ENCODE peak calls at places on chromosomes 1 and 21, in nine cellular contexts. One of them, this sample, is unnamed.

GRCh38 chr1:48530727-48531351 is 58.8 kb upstream of the SPATA6 start:
- DNase-seq in cardiac muscle cell: peak
- DNase-seq in WERI-Rb-1: peak
- DNase-seq in GM12865: peak
- DNase-seq in fibroblast of lung: peak
- DNase-seq in nephron progenitor cell: peak
- DNase-seq in GM12864: no peak
- DNase-seq in upper lobe of right lung: peak
- DNase-seq in suprapubic skin: no peak
- DNase-seq in this sample: no peak

GRCh38 chr1:91537281-91538069 is 36.8 kb downstream of the CDC7 start:
- DNase-seq in fibroblast of lung: peak
- DNase-seq in cardiac muscle cell: peak
- DNase-seq in GM12865: no peak
- DNase-seq in upper lobe of right lung: no peak
- DNase-seq in nephron progenitor cell: no peak
- DNase-seq in GM12864: no peak
- DNase-seq in suprapubic skin: no peak
- DNase-seq in WERI-Rb-1: no peak
- DNase-seq in this sample: no peak

GRCh38 chr1:37795340-37796110 is 1.9 kb downstream of the MANEAL start:
- DNase-seq in GM12864: no peak
- DNase-seq in upper lobe of right lung: peak
- DNase-seq in fibroblast of lung: peak
- DNase-seq in nephron progenitor cell: peak
- DNase-seq in WERI-Rb-1: no peak
- DNase-seq in GM12865: peak
- DNase-seq in cardiac muscle cell: peak
- DNase-seq in suprapubic skin: no peak
- DNase-seq in this sample: no peak

GRCh38 chr1:6259491-6260362 is 1.2 kb downstream of the GPR153 start:
- DNase-seq in GM12865: peak
- DNase-seq in cardiac muscle cell: peak
- DNase-seq in WERI-Rb-1: peak
- DNase-seq in upper lobe of right lung: peak
- DNase-seq in suprapubic skin: peak
- DNase-seq in fibroblast of lung: peak
- DNase-seq in nephron progenitor cell: peak
- DNase-seq in GM12864: no peak
- DNase-seq in this sample: no peak

GRCh38 chr21:29477941-29478340 is 179.2 kb downstream of the BACH1 start:
- DNase-seq in GM12864: no peak
- DNase-seq in nephron progenitor cell: no peak
- DNase-seq in cardiac muscle cell: peak
- DNase-seq in WERI-Rb-1: no peak
- DNase-seq in upper lobe of right lung: no peak
- DNase-seq in GM12865: no peak
- DNase-seq in suprapubic skin: no peak
- DNase-seq in fibroblast of lung: peak
- DNase-seq in this sample: no peak

GRCh38 chr1:178548108-178548507 is 35.2 kb downstream of the TEX35 start:
- DNase-seq in GM12865: no peak
- DNase-seq in upper lobe of right lung: no peak
- DNase-seq in WERI-Rb-1: no peak
- DNase-seq in GM12864: no peak
- DNase-seq in suprapubic skin: peak
- DNase-seq in cardiac muscle cell: no peak
- DNase-seq in fibroblast of lung: no peak
- DNase-seq in nephron progenitor cell: no peak
- DNase-seq in this sample: no peak

GRCh38 chr1:24119859-24120756 is 8.2 kb upstream of the MYOM3 start:
- DNase-seq in suprapubic skin: no peak
- DNase-seq in upper lobe of right lung: peak
- DNase-seq in GM12865: no peak
- DNase-seq in GM12864: no peak
- DNase-seq in fibroblast of lung: peak
- DNase-seq in cardiac muscle cell: peak
- DNase-seq in WERI-Rb-1: no peak
- DNase-seq in nephron progenitor cell: no peak
- DNase-seq in this sample: no peak

GRCh38 chr1:226687476-226687875 is 51.6 kb downstream of the ITPKB start:
- DNase-seq in GM12865: no peak
- DNase-seq in suprapubic skin: no peak
- DNase-seq in nephron progenitor cell: no peak
- DNase-seq in fibroblast of lung: no peak
- DNase-seq in upper lobe of right lung: no peak
- DNase-seq in WERI-Rb-1: no peak
- DNase-seq in cardiac muscle cell: no peak
- DNase-seq in GM12864: no peak
- DNase-seq in this sample: no peak

GRCh38 chr1:6873298-6874015 is 88.2 kb downstream of the CAMTA1 start:
- DNase-seq in nephron progenitor cell: no peak
- DNase-seq in cardiac muscle cell: no peak
- DNase-seq in fibroblast of lung: peak
- DNase-seq in GM12865: no peak
- DNase-seq in GM12864: no peak
- DNase-seq in suprapubic skin: no peak
- DNase-seq in upper lobe of right lung: no peak
- DNase-seq in WERI-Rb-1: no peak
- DNase-seq in this sample: no peak

GRCh38 chr1:244210884-244211558 is 159.9 kb downstream of the ZBTB18 start:
- DNase-seq in nephron progenitor cell: peak
- DNase-seq in cardiac muscle cell: peak
- DNase-seq in WERI-Rb-1: peak
- DNase-seq in fibroblast of lung: no peak
- DNase-seq in suprapubic skin: no peak
- DNase-seq in GM12864: no peak
- DNase-seq in upper lobe of right lung: no peak
- DNase-seq in GM12865: no peak
- DNase-seq in this sample: no peak

GRCh38 chr1:244209955-244210354 is 158.9 kb downstream of the ZBTB18 start:
- DNase-seq in nephron progenitor cell: no peak
- DNase-seq in cardiac muscle cell: no peak
- DNase-seq in fibroblast of lung: no peak
- DNase-seq in upper lobe of right lung: no peak
- DNase-seq in GM12865: no peak
- DNase-seq in WERI-Rb-1: no peak
- DNase-seq in GM12864: no peak
- DNase-seq in suprapubic skin: no peak
- DNase-seq in this sample: no peak

GRCh38 chr1:244212792-244213475 is 161.9 kb downstream of the ZBTB18 start:
- DNase-seq in suprapubic skin: no peak
- DNase-seq in WERI-Rb-1: no peak
- DNase-seq in fibroblast of lung: no peak
- DNase-seq in nephron progenitor cell: no peak
- DNase-seq in cardiac muscle cell: peak
- DNase-seq in GM12865: no peak
- DNase-seq in GM12864: no peak
- DNase-seq in upper lobe of right lung: no peak
- DNase-seq in this sample: no peak

GRCh38 chr1:244212219-244212618 is 161.1 kb downstream of the ZBTB18 start:
- DNase-seq in WERI-Rb-1: no peak
- DNase-seq in fibroblast of lung: no peak
- DNase-seq in suprapubic skin: no peak
- DNase-seq in cardiac muscle cell: no peak
- DNase-seq in GM12864: no peak
- DNase-seq in upper lobe of right lung: no peak
- DNase-seq in nephron progenitor cell: no peak
- DNase-seq in GM12865: no peak
- DNase-seq in this sample: no peak

DNA sequence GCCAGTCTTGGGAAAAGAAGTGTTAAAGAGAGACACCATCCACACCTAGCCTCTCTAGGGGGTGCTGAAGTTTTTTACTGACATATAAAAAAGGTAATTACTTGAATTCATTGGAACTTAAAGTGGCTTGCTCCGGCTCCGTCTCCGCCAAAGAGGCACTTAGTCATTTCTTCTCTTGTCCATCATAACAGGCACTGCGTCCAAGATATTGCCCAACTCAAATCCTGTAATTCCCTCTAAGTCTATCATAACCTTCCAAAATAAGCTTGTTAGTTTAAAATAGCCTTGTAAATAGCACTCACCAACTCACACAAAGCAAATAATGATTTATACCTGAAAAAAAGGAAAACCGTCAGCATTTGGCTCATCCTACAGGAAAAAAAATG is 160.5 kb downstream of the ZBTB18 start:
- DNase-seq in fibroblast of lung: peak
- DNase-seq in GM12864: no peak
- DNase-seq in nephron progenitor cell: no peak
- DNase-seq in GM12865: no peak
- DNase-seq in suprapubic skin: no peak
- DNase-seq in WERI-Rb-1: no peak
- DNase-seq in upper lobe of right lung: no peak
- DNase-seq in cardiac muscle cell: peak
- DNase-seq in this sample: no peak
- TF ChIP-seq CTCF in fibroblast of lung: no peak
- TF ChIP-seq CTCF in GM12864: no peak
- TF ChIP-seq CTCF in nephron progenitor cell: no peak
- TF ChIP-seq CTCF in GM12865: no peak
- TF ChIP-seq CTCF in suprapubic skin: no peak
- TF ChIP-seq CTCF in WERI-Rb-1: no peak
- TF ChIP-seq CTCF in upper lobe of right lung: no peak
- TF ChIP-seq CTCF in cardiac muscle cell: no peak
- TF ChIP-seq CTCF in this sample: no peak

GRCh38 chr1:195045072-195045471 is 1563.2 kb downstream of the KCNT2 start:
- DNase-seq in upper lobe of right lung: no peak
- DNase-seq in suprapubic skin: no peak
- DNase-seq in GM12864: no peak
- DNase-seq in fibroblast of lung: no peak
- DNase-seq in WERI-Rb-1: no peak
- DNase-seq in nephron progenitor cell: no peak
- DNase-seq in GM12865: no peak
- DNase-seq in cardiac muscle cell: no peak
- DNase-seq in this sample: no peak
- TF ChIP-seq CTCF in upper lobe of right lung: no peak
- TF ChIP-seq CTCF in suprapubic skin: no peak
- TF ChIP-seq CTCF in GM12864: no peak
- TF ChIP-seq CTCF in fibroblast of lung: no peak
- TF ChIP-seq CTCF in WERI-Rb-1: no peak
- TF ChIP-seq CTCF in nephron progenitor cell: no peak
- TF ChIP-seq CTCF in GM12865: no peak
- TF ChIP-seq CTCF in cardiac muscle cell: no peak
- TF ChIP-seq CTCF in this sample: no peak

DNA sequence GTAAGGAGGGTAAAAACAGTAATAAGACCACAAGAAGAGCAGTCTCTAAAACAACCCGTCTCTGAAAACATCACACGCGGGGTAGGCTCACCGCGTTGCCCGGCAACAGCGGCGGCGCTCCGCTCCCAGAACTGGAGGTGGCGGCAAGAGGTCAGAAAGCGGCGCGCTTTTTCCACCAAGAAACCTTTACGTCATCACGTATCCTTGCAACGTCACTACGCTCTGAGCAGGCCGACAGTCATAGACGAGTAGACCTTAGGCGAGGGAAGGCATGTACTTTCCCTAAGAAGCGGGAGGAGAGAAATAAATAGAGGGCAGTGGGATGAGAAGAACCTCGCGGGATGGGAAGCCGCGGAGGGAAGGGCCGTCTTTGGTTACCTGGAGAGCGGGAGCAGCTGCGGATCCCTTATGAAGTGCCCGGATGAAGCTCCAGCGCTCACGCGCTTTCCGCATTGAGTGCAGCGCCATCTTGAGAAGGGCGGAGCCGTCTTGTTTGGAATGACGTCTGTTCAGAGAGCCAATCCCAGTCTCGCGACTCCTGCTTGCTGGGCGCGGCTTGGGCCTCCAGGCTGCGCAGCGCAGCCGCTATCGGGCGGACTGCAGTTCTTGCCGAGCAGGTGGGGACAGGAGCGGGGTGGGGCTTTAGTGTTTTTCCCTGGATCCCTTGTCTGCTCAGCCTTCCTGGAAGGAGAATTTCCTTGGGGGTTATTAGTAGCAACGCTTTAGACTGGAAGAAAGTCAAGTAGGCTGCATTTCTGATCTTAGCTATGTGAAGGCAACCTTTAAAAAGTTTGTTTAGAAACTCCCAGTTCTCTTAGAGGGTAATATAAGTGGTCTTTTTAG is at the start of gene WARS2:
- DNase-seq in upper lobe of right lung: peak
- DNase-seq in cardiac muscle cell: peak
- DNase-seq in WERI-Rb-1: peak
- DNase-seq in fibroblast of lung: peak
- DNase-seq in nephron progenitor cell: peak
- DNase-seq in GM12865: peak
- DNase-seq in GM12864: peak
- DNase-seq in suprapubic skin: peak
- DNase-seq in this sample: peak
- TF ChIP-seq CTCF in upper lobe of right lung: no peak
- TF ChIP-seq CTCF in cardiac muscle cell: no peak
- TF ChIP-seq CTCF in WERI-Rb-1: peak
- TF ChIP-seq CTCF in fibroblast of lung: no peak
- TF ChIP-seq CTCF in nephron progenitor cell: no peak
- TF ChIP-seq CTCF in GM12865: no peak
- TF ChIP-seq CTCF in GM12864: peak
- TF ChIP-seq CTCF in suprapubic skin: no peak
- TF ChIP-seq CTCF in this sample: no peak

GRCh38 chr1:203281851-203282661 is 23.3 kb upstream of the BTG2 start:
- DNase-seq in suprapubic skin: no peak
- DNase-seq in cardiac muscle cell: no peak
- DNase-seq in GM12865: no peak
- DNase-seq in upper lobe of right lung: no peak
- DNase-seq in nephron progenitor cell: no peak
- DNase-seq in GM12864: no peak
- DNase-seq in fibroblast of lung: no peak
- DNase-seq in WERI-Rb-1: peak
- DNase-seq in this sample: no peak

GRCh38 chr1:203278885-203279406 is 26.4 kb upstream of the BTG2 start:
- DNase-seq in GM12864: no peak
- DNase-seq in cardiac muscle cell: no peak
- DNase-seq in WERI-Rb-1: no peak
- DNase-seq in fibroblast of lung: peak
- DNase-seq in nephron progenitor cell: no peak
- DNase-seq in upper lobe of right lung: peak
- DNase-seq in suprapubic skin: no peak
- DNase-seq in GM12865: no peak
- DNase-seq in this sample: no peak

GRCh38 chr1:203280061-203280460 is 25.3 kb upstream of the BTG2 start:
- DNase-seq in WERI-Rb-1: peak
- DNase-seq in nephron progenitor cell: no peak
- DNase-seq in upper lobe of right lung: no peak
- DNase-seq in cardiac muscle cell: no peak
- DNase-seq in GM12864: no peak
- DNase-seq in fibroblast of lung: no peak
- DNase-seq in suprapubic skin: no peak
- DNase-seq in GM12865: no peak
- DNase-seq in this sample: no peak

GRCh38 chr1:203282720-203283542 is 22.4 kb upstream of the BTG2 start:
- DNase-seq in GM12864: no peak
- DNase-seq in GM12865: no peak
- DNase-seq in upper lobe of right lung: peak
- DNase-seq in nephron progenitor cell: no peak
- DNase-seq in fibroblast of lung: no peak
- DNase-seq in cardiac muscle cell: no peak
- DNase-seq in WERI-Rb-1: peak
- DNase-seq in suprapubic skin: peak
- DNase-seq in this sample: no peak

DNA sequence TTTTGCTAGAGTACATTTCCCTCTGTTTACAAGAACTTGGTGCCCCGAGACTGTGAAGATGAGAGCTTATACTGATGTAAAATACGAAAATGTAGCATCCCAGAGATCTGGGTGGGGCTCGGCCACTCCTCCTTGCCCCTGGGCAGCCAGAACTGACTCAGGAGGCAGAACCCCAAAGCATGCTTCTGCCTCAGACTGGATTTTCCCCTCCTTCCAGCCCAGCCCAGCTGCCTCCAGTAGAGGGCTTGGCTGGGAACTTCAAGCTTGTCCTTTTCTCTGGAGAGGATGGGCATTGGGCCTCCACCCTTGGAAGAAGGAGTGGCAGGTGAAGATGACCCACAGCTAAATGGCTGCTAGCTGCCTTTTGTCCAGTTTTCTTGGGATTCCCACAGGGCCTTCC is 24.3 kb upstream of the BTG2 start:
- DNase-seq in upper lobe of right lung: peak
- DNase-seq in GM12864: no peak
- DNase-seq in WERI-Rb-1: peak
- DNase-seq in cardiac muscle cell: no peak
- DNase-seq in fibroblast of lung: no peak
- DNase-seq in nephron progenitor cell: no peak
- DNase-seq in GM12865: no peak
- DNase-seq in suprapubic skin: no peak
- DNase-seq in this sample: no peak
- TF ChIP-seq CTCF in upper lobe of right lung: no peak
- TF ChIP-seq CTCF in GM12864: no peak
- TF ChIP-seq CTCF in WERI-Rb-1: peak
- TF ChIP-seq CTCF in cardiac muscle cell: no peak
- TF ChIP-seq CTCF in fibroblast of lung: no peak
- TF ChIP-seq CTCF in nephron progenitor cell: no peak
- TF ChIP-seq CTCF in GM12865: no peak
- TF ChIP-seq CTCF in suprapubic skin: no peak
- TF ChIP-seq CTCF in this sample: peak

This sample was measured in osteocyte.